ENCODE peak calls at places on chromosomes 4 and X, in eight cellular contexts. One of them, this sample, is unnamed.

GRCh38 chrX:148422531-148422930 is 77.9 kb upstream of the AFF2 start:
- DNase-seq in ecto neural progenitor cell: no peak
- DNase-seq in stimulated activated CD8-positive, alpha-beta memory T cell treated with anti-CD3 and anti-CD28 coated beads, Interleukin-15, amount 100 ng/mL, for 24 hours: no peak
- DNase-seq in GM23248: peak; percentile 18
- DNase-seq in A549: no peak
- DNase-seq in renal cortical epithelial cell: peak; percentile 52
- DNase-seq in activated CD8-positive, alpha-beta memory T cell treated with anti-CD3 and anti-CD28 coated beads for 1 hour: no peak
- DNase-seq in lung: no peak
- DNase-seq in this sample: no peak

GRCh38 chr4:89868261-89868660 is 26.4 kb upstream of the MMRN1 start:
- DNase-seq in lung: no peak
- DNase-seq in stimulated activated CD8-positive, alpha-beta memory T cell treated with anti-CD3 and anti-CD28 coated beads, Interleukin-15, amount 100 ng/mL, for 24 hours: no peak
- DNase-seq in activated CD8-positive, alpha-beta memory T cell treated with anti-CD3 and anti-CD28 coated beads for 1 hour: no peak
- DNase-seq in A549: no peak
- DNase-seq in renal cortical epithelial cell: no peak
- DNase-seq in ecto neural progenitor cell: no peak
- DNase-seq in GM23248: no peak
- DNase-seq in this sample: no peak

GRCh38 chrX:101108293-101108692 is 10.3 kb downstream of the CENPI start:
- DNase-seq in ecto neural progenitor cell: no peak
- DNase-seq in stimulated activated CD8-positive, alpha-beta memory T cell treated with anti-CD3 and anti-CD28 coated beads, Interleukin-15, amount 100 ng/mL, for 24 hours: no peak
- DNase-seq in lung: no peak
- DNase-seq in renal cortical epithelial cell: no peak
- DNase-seq in activated CD8-positive, alpha-beta memory T cell treated with anti-CD3 and anti-CD28 coated beads for 1 hour: no peak
- DNase-seq in A549: no peak
- DNase-seq in GM23248: peak; percentile 71
- DNase-seq in this sample: peak; percentile 35

GRCh38 chr4:122824616-122825015 is 2.0 kb upstream of the FGF2 start:
- DNase-seq in activated CD8-positive, alpha-beta memory T cell treated with anti-CD3 and anti-CD28 coated beads for 1 hour: no peak
- DNase-seq in stimulated activated CD8-positive, alpha-beta memory T cell treated with anti-CD3 and anti-CD28 coated beads, Interleukin-15, amount 100 ng/mL, for 24 hours: no peak
- DNase-seq in renal cortical epithelial cell: no peak
- DNase-seq in ecto neural progenitor cell: no peak
- DNase-seq in A549: no peak
- DNase-seq in GM23248: peak; percentile 30
- DNase-seq in lung: no peak
- DNase-seq in this sample: no peak

GRCh38 chrX:16870861-16871584 is 861 bp upstream of the RBBP7 start:
- DNase-seq in activated CD8-positive, alpha-beta memory T cell treated with anti-CD3 and anti-CD28 coated beads for 1 hour: no peak
- DNase-seq in lung: no peak
- DNase-seq in stimulated activated CD8-positive, alpha-beta memory T cell treated with anti-CD3 and anti-CD28 coated beads, Interleukin-15, amount 100 ng/mL, for 24 hours: no peak
- DNase-seq in A549: no peak
- DNase-seq in ecto neural progenitor cell: peak; percentile 88
- DNase-seq in GM23248: peak; percentile 31
- DNase-seq in renal cortical epithelial cell: no peak
- DNase-seq in this sample: no peak

GRCh38 chr4:182492456-182492855 is 249.3 kb downstream of the TENM3 start:
- DNase-seq in lung: no peak
- DNase-seq in activated CD8-positive, alpha-beta memory T cell treated with anti-CD3 and anti-CD28 coated beads for 1 hour: no peak
- DNase-seq in renal cortical epithelial cell: no peak
- DNase-seq in A549: no peak
- DNase-seq in GM23248: peak; percentile 42
- DNase-seq in ecto neural progenitor cell: no peak
- DNase-seq in stimulated activated CD8-positive, alpha-beta memory T cell treated with anti-CD3 and anti-CD28 coated beads, Interleukin-15, amount 100 ng/mL, for 24 hours: no peak
- DNase-seq in this sample: peak; percentile 51

GRCh38 chr4:83297548-83298260 is 13.1 kb upstream of the COQ2 start:
- DNase-seq in GM23248: no peak
- DNase-seq in ecto neural progenitor cell: no peak
- DNase-seq in A549: no peak
- DNase-seq in stimulated activated CD8-positive, alpha-beta memory T cell treated with anti-CD3 and anti-CD28 coated beads, Interleukin-15, amount 100 ng/mL, for 24 hours: no peak
- DNase-seq in lung: no peak
- DNase-seq in activated CD8-positive, alpha-beta memory T cell treated with anti-CD3 and anti-CD28 coated beads for 1 hour: no peak
- DNase-seq in renal cortical epithelial cell: no peak
- DNase-seq in this sample: no peak

GRCh38 chr4:37968747-37969146 is 8.5 kb downstream of the PTTG2 start:
- DNase-seq in renal cortical epithelial cell: no peak
- DNase-seq in GM23248: no peak
- DNase-seq in activated CD8-positive, alpha-beta memory T cell treated with anti-CD3 and anti-CD28 coated beads for 1 hour: no peak
- DNase-seq in ecto neural progenitor cell: no peak
- DNase-seq in stimulated activated CD8-positive, alpha-beta memory T cell treated with anti-CD3 and anti-CD28 coated beads, Interleukin-15, amount 100 ng/mL, for 24 hours: no peak
- DNase-seq in A549: no peak
- DNase-seq in lung: no peak
- DNase-seq in this sample: no peak

GRCh38 chr4:78689224-78689623 is 86.9 kb upstream of the BMP2K start:
- DNase-seq in activated CD8-positive, alpha-beta memory T cell treated with anti-CD3 and anti-CD28 coated beads for 1 hour: no peak
- DNase-seq in stimulated activated CD8-positive, alpha-beta memory T cell treated with anti-CD3 and anti-CD28 coated beads, Interleukin-15, amount 100 ng/mL, for 24 hours: no peak
- DNase-seq in A549: no peak
- DNase-seq in renal cortical epithelial cell: no peak
- DNase-seq in ecto neural progenitor cell: no peak
- DNase-seq in GM23248: peak; percentile 61
- DNase-seq in lung: no peak
- DNase-seq in this sample: no peak

GRCh38 chrX:72029473-72030411 is 102.0 kb downstream of the RTL5 start:
- DNase-seq in GM23248: peak; percentile 83
- DNase-seq in lung: peak; percentile 28
- DNase-seq in activated CD8-positive, alpha-beta memory T cell treated with anti-CD3 and anti-CD28 coated beads for 1 hour: no peak
- DNase-seq in ecto neural progenitor cell: peak; percentile 51
- DNase-seq in A549: peak; percentile 49
- DNase-seq in renal cortical epithelial cell: peak; percentile 81
- DNase-seq in stimulated activated CD8-positive, alpha-beta memory T cell treated with anti-CD3 and anti-CD28 coated beads, Interleukin-15, amount 100 ng/mL, for 24 hours: no peak
- DNase-seq in this sample: peak; percentile 76

GRCh38 chrX:71652405-71652804 is 14.9 kb upstream of the LOC101059915 start:
- DNase-seq in renal cortical epithelial cell: peak; percentile 50
- DNase-seq in A549: peak; percentile 39
- DNase-seq in lung: peak; percentile 45
- DNase-seq in activated CD8-positive, alpha-beta memory T cell treated with anti-CD3 and anti-CD28 coated beads for 1 hour: peak; percentile 27
- DNase-seq in ecto neural progenitor cell: no peak
- DNase-seq in GM23248: peak; percentile 67
- DNase-seq in stimulated activated CD8-positive, alpha-beta memory T cell treated with anti-CD3 and anti-CD28 coated beads, Interleukin-15, amount 100 ng/mL, for 24 hours: no peak
- DNase-seq in this sample: peak; percentile 56

GRCh38 chrX:77160301-77160700 is 286.9 kb upstream of the FGF16 start:
- DNase-seq in lung: no peak
- DNase-seq in ecto neural progenitor cell: peak; percentile 49
- DNase-seq in renal cortical epithelial cell: no peak
- DNase-seq in GM23248: peak; percentile 37
- DNase-seq in activated CD8-positive, alpha-beta memory T cell treated with anti-CD3 and anti-CD28 coated beads for 1 hour: no peak
- DNase-seq in stimulated activated CD8-positive, alpha-beta memory T cell treated with anti-CD3 and anti-CD28 coated beads, Interleukin-15, amount 100 ng/mL, for 24 hours: no peak
- DNase-seq in A549: no peak
- DNase-seq in this sample: no peak

GRCh38 chr4:17869327-17869726 is 58.5 kb downstream of the NCAPG start:
- DNase-seq in stimulated activated CD8-positive, alpha-beta memory T cell treated with anti-CD3 and anti-CD28 coated beads, Interleukin-15, amount 100 ng/mL, for 24 hours: no peak
- DNase-seq in A549: no peak
- DNase-seq in renal cortical epithelial cell: no peak
- DNase-seq in GM23248: no peak
- DNase-seq in lung: no peak
- DNase-seq in activated CD8-positive, alpha-beta memory T cell treated with anti-CD3 and anti-CD28 coated beads for 1 hour: no peak
- DNase-seq in ecto neural progenitor cell: no peak
- DNase-seq in this sample: no peak

GRCh38 chrX:48835524-48836329 is at the start of gene PCSK1N:
- DNase-seq in lung: no peak
- DNase-seq in renal cortical epithelial cell: peak; percentile 27
- DNase-seq in ecto neural progenitor cell: no peak
- DNase-seq in GM23248: no peak
- DNase-seq in activated CD8-positive, alpha-beta memory T cell treated with anti-CD3 and anti-CD28 coated beads for 1 hour: no peak
- DNase-seq in A549: peak; percentile 49
- DNase-seq in stimulated activated CD8-positive, alpha-beta memory T cell treated with anti-CD3 and anti-CD28 coated beads, Interleukin-15, amount 100 ng/mL, for 24 hours: no peak
- DNase-seq in this sample: no peak

GRCh38 chr4:86496094-86497060 is 97.7 kb upstream of the PTPN13 start:
- DNase-seq in lung: no peak
- DNase-seq in stimulated activated CD8-positive, alpha-beta memory T cell treated with anti-CD3 and anti-CD28 coated beads, Interleukin-15, amount 100 ng/mL, for 24 hours: no peak
- DNase-seq in A549: peak; percentile 41
- DNase-seq in renal cortical epithelial cell: peak; percentile 88
- DNase-seq in ecto neural progenitor cell: no peak
- DNase-seq in GM23248: peak; percentile 77
- DNase-seq in activated CD8-positive, alpha-beta memory T cell treated with anti-CD3 and anti-CD28 coated beads for 1 hour: no peak
- DNase-seq in this sample: peak; percentile 25

This sample was measured in brain microvascular endothelial cell.